ENCODE peak calls at places on chromosomes 6 and 20, in four cellular contexts. H, I, D and M are unnamed samples.
A peak's percentile ranks its signal among the peaks of the same experiment; 100 is the strongest.

GRCh38 chr6:154951400-154952200 is 43.5 kb upstream of the TIAM2 start:
- DNase-seq in H (no peak), D (peak; percentile 30), I (no peak), M (peak; percentile 68)

GRCh38 chr6:30154709-30155521 is 6.1 kb downstream of the TRIM10 start:
- DNase-seq in H (no peak), D (peak; percentile 61), I (no peak), M (no peak)

GRCh38 chr20:46683939-46684750 is 5.1 kb downstream of the TP53RK start:
- DNase-seq in I (no peak), D (peak; percentile 80), H (peak; percentile 92), M (no peak)

GRCh38 chr6:1562171-1562955 is 47.4 kb upstream of the FOXC1 start:
- DNase-seq in D (peak; percentile 51), I (no peak), H (no peak), M (no peak)

GRCh38 chr6:36616888-36617521 is 22.8 kb downstream of the SRSF3 start:
- DNase-seq in D (peak; percentile 100), I (peak; percentile 23), H (no peak), M (no peak)

GRCh38 chr6:161225677-161226004 is 48.2 kb downstream of the AGPAT4 start:
- DNase-seq in I (no peak), D (no peak), H (no peak), M (no peak)

GRCh38 chr6:4185419-4185818 is 50.0 kb upstream of the ECI2 start:
- DNase-seq in D (no peak), I (no peak), H (no peak), M (no peak)

GRCh38 chr6:144181639-144182038 is 31.3 kb downstream of the STX11 start:
- DNase-seq in D (no peak), H (no peak), I (no peak), M (no peak)

GRCh38 chr6:44053760-44054556 is 73.3 kb downstream of the MRPL14 start:
- DNase-seq in D (peak; percentile 38), I (no peak), H (no peak), M (no peak)

GRCh38 chr20:33933469-33933909 is 60.2 kb upstream of the RALY start:
- DNase-seq in I (peak; percentile 48), D (peak; percentile 61), H (peak; percentile 93), M (peak; percentile 90)

GRCh38 chr20:17835240-17835940 is 133.2 kb downstream of the SNX5 start:
- DNase-seq in H (no peak), D (peak; percentile 65), I (peak; percentile 55), M (no peak)

GRCh38 chr6:14827366-14827765 is 418.5 kb upstream of the JARID2 start:
- DNase-seq in I (no peak), H (no peak), D (no peak), M (no peak)

GRCh38 chr6:30882764-30883475 is 1.4 kb upstream of the DDR1 start:
- DNase-seq in H (peak; percentile 89), D (peak; percentile 88), I (peak; percentile 54), M (no peak)

GRCh38 chr6:134534708-134535149 is 216.8 kb upstream of the SGK1 start:
- DNase-seq in I (no peak), D (peak; percentile 76), H (no peak), M (no peak)

GRCh38 chr6:35046098-35046497 is 95.0 kb downstream of the TCP11 start:
- DNase-seq in H (no peak), I (no peak), D (no peak), M (no peak)
- H3K27ac ChIP-seq in H (peak overlapping the region; percentile 66), I (no peak overlapping the region), D (peak overlapping the region; percentile 26), M (no peak overlapping the region)

GRCh38 chr20:50821257-50821921 is 26.5 kb downstream of the BCAS4 start:
- DNase-seq in D (no peak), H (no peak), I (no peak), M (peak; percentile 95)
- H3K4me3 ChIP-seq in D (no peak overlapping the region), H (no peak overlapping the region), I (no peak overlapping the region), M (peak overlapping the region; percentile 60)

DNA sequence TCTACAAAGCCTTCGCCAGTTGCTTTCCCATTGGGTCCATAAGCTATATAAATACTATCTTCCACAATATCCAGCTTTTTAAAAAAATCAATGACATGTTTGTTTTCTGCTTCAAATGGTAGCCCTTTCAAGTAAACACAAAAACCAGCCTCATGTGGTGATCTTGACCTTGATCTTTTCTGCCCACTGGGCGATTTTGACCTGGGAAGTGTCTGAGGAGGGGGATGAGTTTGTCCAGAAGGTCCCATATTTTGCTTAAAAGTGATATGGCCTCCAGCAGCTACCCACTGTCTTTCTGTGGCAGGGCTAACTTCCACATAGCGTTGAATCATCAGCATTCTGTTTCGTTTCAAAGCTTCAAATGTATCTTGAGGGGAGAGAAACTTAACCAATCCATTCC is 10.8 kb downstream of the CPNE1 start:
- DNase-seq in I (no peak), H (no peak), D (no peak), M (no peak)
- H4K20me1 ChIP-seq in I (peaks cover 74% of the 10 kb centered on the region), H (peaks cover 87% of the 10 kb centered on the region), D (peaks cover 17% of the 10 kb centered on the region), M (peaks cover 54% of the 10 kb centered on the region)

GRCh38 chr20:37394543-37395410 is 48.8 kb downstream of the SRC start:
- DNase-seq in D (peak; percentile 94), H (no peak), I (no peak), M (no peak)
- H3K27ac ChIP-seq in D (no peak overlapping the region), H (no peak overlapping the region), I (peak overlapping the region; percentile 39), M (no peak overlapping the region)

DNA sequence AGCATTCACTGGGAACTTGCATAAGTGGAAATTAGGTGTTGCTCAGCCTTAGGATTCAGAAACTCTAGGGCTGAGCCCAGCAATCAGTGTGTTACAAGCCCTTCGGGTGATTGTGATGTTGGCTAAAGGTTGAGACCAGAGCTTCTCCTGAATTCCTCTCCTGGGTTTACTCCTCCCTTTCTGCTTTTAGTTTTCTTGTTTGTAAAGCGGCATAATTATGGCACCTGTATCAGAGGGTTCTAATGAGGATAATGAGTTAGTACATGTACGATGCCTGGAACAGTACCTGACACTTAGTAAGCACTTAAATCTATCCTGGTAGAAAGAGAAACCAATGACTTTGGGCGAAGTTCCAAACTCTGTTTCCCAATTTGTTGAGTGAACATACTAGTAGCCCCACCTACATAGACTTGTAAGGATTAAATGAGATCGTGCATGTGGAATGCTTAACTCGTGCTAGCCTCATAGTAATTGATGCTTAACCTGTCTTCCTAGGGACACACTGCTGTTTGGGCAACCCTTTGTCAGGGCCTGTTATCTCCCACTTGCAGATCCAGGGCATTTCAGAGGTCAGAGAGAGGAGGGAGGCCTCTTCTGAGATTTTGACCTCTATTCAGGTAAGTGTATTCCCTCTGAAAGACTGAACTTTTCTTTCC is 937 bp upstream of the EZR start:
- DNase-seq in D (peak; percentile 46), I (no peak), H (no peak), M (no peak)
- H3K4me3 ChIP-seq in D (no peak overlapping the region), I (no peak overlapping the region), H (peak overlapping the region; percentile 91), M (no peak overlapping the region)

DNA sequence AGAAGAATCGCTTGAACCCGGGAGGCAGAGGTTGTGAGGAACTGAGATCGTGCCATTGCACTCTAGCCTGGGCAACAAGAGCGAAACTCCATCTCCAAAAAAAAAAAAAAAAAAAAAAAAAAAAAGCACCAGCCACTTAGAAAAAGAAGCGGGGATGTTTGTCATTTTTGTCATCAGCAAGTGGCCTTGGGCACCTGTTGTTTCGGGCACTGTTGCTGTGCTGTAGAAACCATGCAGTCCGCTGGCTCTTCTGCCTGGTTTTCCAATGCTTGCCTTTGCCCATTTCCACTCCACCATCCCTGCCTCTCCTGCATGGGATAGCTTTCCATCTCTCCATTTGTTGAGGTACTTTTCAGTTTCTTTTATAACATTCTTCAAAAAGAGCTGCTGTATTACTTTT is 129.3 kb downstream of the ARID1B start:
- DNase-seq in D (no peak), H (no peak), I (no peak), M (no peak)
- H4K20me1 ChIP-seq in D (no peaks in the 10 kb centered on the region), H (peaks cover 13% of the 10 kb centered on the region), I (no peaks in the 10 kb centered on the region), M (no peaks in the 10 kb centered on the region)

DNA sequence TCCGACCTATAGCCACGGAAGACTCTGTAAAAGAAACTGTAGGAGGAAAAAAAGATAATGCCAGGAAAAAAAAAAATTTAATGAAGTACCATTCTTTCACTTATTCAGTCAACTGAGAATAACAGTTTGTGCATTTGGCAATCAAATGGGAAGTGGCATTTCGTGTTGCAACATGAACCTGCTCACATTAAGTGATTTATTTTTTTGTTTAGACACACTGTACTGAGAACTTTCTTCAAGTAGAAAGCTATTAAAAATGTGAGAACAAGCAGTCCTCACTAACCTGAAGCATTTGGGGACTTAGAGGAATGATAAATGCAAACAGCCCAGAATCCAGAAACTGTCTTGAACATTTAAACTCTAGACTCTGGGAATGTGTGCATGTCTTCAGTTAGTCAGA is 69.8 kb downstream of the SLX4IP start:
- DNase-seq in H (no peak), I (no peak), D (no peak), M (no peak)
- H3K27ac ChIP-seq in H (no peak overlapping the region), I (no peak overlapping the region), D (peak overlapping the region; percentile 10), M (no peak overlapping the region)